ENCODE peak calls at places on chromosomes 4 and X, in eight cellular contexts. One of them, this sample, is unnamed.

GRCh38 chrX:122703762-122704161 is 480.3 kb upstream of the GRIA3 start:
- DNase-seq in psoas muscle: no peak
- DNase-seq in upper lobe of left lung: no peak
- DNase-seq in upper lobe of right lung: no peak
- DNase-seq in heart right ventricle: no peak
- DNase-seq in Caco-2: peak; percentile 1
- DNase-seq in GM06990: no peak
- DNase-seq in choroid plexus epithelial cell: peak; percentile 3
- DNase-seq in this sample: no peak

GRCh38 chr4:177356921-177357320 is 47.2 kb downstream of the NEIL3 start:
- DNase-seq in psoas muscle: no peak
- DNase-seq in Caco-2: no peak
- DNase-seq in upper lobe of right lung: no peak
- DNase-seq in choroid plexus epithelial cell: peak; percentile 20
- DNase-seq in GM06990: no peak
- DNase-seq in upper lobe of left lung: no peak
- DNase-seq in heart right ventricle: no peak
- DNase-seq in this sample: no peak

GRCh38 chr4:146059865-146060264 is 115.7 kb upstream of the LSM6 start:
- DNase-seq in upper lobe of right lung: no peak
- DNase-seq in upper lobe of left lung: no peak
- DNase-seq in GM06990: peak; percentile 79
- DNase-seq in choroid plexus epithelial cell: no peak
- DNase-seq in Caco-2: no peak
- DNase-seq in psoas muscle: no peak
- DNase-seq in heart right ventricle: no peak
- DNase-seq in this sample: peak; percentile 95

GRCh38 chrX:150806827-150807226 is 91.6 kb downstream of the CD99L2 start:
- DNase-seq in GM06990: no peak
- DNase-seq in heart right ventricle: no peak
- DNase-seq in Caco-2: no peak
- DNase-seq in upper lobe of right lung: no peak
- DNase-seq in upper lobe of left lung: no peak
- DNase-seq in choroid plexus epithelial cell: no peak
- DNase-seq in psoas muscle: no peak
- DNase-seq in this sample: no peak

GRCh38 chr4:164888096-164888495 is 11.1 kb downstream of the APELA start:
- DNase-seq in choroid plexus epithelial cell: no peak
- DNase-seq in upper lobe of left lung: no peak
- DNase-seq in psoas muscle: no peak
- DNase-seq in upper lobe of right lung: no peak
- DNase-seq in heart right ventricle: no peak
- DNase-seq in GM06990: no peak
- DNase-seq in Caco-2: no peak
- DNase-seq in this sample: no peak

GRCh38 chrX:397575-397974 is 10.9 kb upstream of the PPP2R3B start:
- DNase-seq in GM06990: no peak
- DNase-seq in choroid plexus epithelial cell: peak; percentile 93
- DNase-seq in upper lobe of right lung: no peak
- DNase-seq in upper lobe of left lung: no peak
- DNase-seq in Caco-2: no peak
- DNase-seq in psoas muscle: no peak
- DNase-seq in heart right ventricle: peak; percentile 68
- DNase-seq in this sample: no peak

GRCh38 chr4:87038837-87039715 is 104.3 kb downstream of the AFF1 start:
- DNase-seq in upper lobe of left lung: no peak
- DNase-seq in Caco-2: no peak
- DNase-seq in upper lobe of right lung: no peak
- DNase-seq in psoas muscle: peak; percentile 80
- DNase-seq in GM06990: peak; percentile 23
- DNase-seq in heart right ventricle: peak; percentile 71
- DNase-seq in choroid plexus epithelial cell: peak; percentile 82
- DNase-seq in this sample: peak; percentile 47

GRCh38 chrX:138127314-138127713 is 561.4 kb downstream of the ZIC3 start:
- DNase-seq in heart right ventricle: no peak
- DNase-seq in GM06990: no peak
- DNase-seq in upper lobe of left lung: no peak
- DNase-seq in upper lobe of right lung: no peak
- DNase-seq in choroid plexus epithelial cell: no peak
- DNase-seq in psoas muscle: no peak
- DNase-seq in Caco-2: no peak
- DNase-seq in this sample: no peak

GRCh38 chr4:126396121-126396520 is 1081.4 kb downstream of the FAT4 start:
- DNase-seq in upper lobe of right lung: no peak
- DNase-seq in Caco-2: no peak
- DNase-seq in heart right ventricle: no peak
- DNase-seq in choroid plexus epithelial cell: no peak
- DNase-seq in psoas muscle: no peak
- DNase-seq in GM06990: no peak
- DNase-seq in upper lobe of left lung: no peak
- DNase-seq in this sample: no peak

GRCh38 chr4:189059996-189060570 is 880.6 kb upstream of the FRG1 start:
- DNase-seq in upper lobe of left lung: no peak
- DNase-seq in heart right ventricle: no peak
- DNase-seq in Caco-2: no peak
- DNase-seq in psoas muscle: no peak
- DNase-seq in choroid plexus epithelial cell: no peak
- DNase-seq in GM06990: no peak
- DNase-seq in upper lobe of right lung: no peak
- DNase-seq in this sample: no peak

GRCh38 chr4:168630445-168631187 is 133.8 kb downstream of the PALLD start:
- DNase-seq in GM06990: no peak
- DNase-seq in upper lobe of left lung: no peak
- DNase-seq in choroid plexus epithelial cell: peak; percentile 57
- DNase-seq in heart right ventricle: no peak
- DNase-seq in Caco-2: no peak
- DNase-seq in psoas muscle: no peak
- DNase-seq in upper lobe of right lung: no peak
- DNase-seq in this sample: no peak

GRCh38 chrX:115525486-115525885 is 35.5 kb upstream of the PLS3 start:
- DNase-seq in Caco-2: no peak
- DNase-seq in upper lobe of left lung: no peak
- DNase-seq in heart right ventricle: no peak
- DNase-seq in choroid plexus epithelial cell: no peak
- DNase-seq in upper lobe of right lung: peak; percentile 62
- DNase-seq in psoas muscle: no peak
- DNase-seq in GM06990: no peak
- DNase-seq in this sample: no peak

GRCh38 chr4:161696957-161697356 is 466.8 kb downstream of the FSTL5 start:
- DNase-seq in upper lobe of right lung: no peak
- DNase-seq in GM06990: no peak
- DNase-seq in choroid plexus epithelial cell: peak; percentile 19
- DNase-seq in heart right ventricle: no peak
- DNase-seq in Caco-2: no peak
- DNase-seq in psoas muscle: no peak
- DNase-seq in upper lobe of left lung: no peak
- DNase-seq in this sample: no peak

GRCh38 chr4:153641532-153641931 is 42.5 kb upstream of the TLR2 start:
- DNase-seq in upper lobe of right lung: no peak
- DNase-seq in heart right ventricle: no peak
- DNase-seq in Caco-2: no peak
- DNase-seq in GM06990: no peak
- DNase-seq in choroid plexus epithelial cell: no peak
- DNase-seq in upper lobe of left lung: no peak
- DNase-seq in psoas muscle: no peak
- DNase-seq in this sample: no peak

GRCh38 chr4:175309041-175309440 is 390.9 kb downstream of the ADAM29 start:
- DNase-seq in upper lobe of left lung: no peak
- DNase-seq in GM06990: no peak
- DNase-seq in upper lobe of right lung: no peak
- DNase-seq in psoas muscle: no peak
- DNase-seq in Caco-2: no peak
- DNase-seq in heart right ventricle: no peak
- DNase-seq in choroid plexus epithelial cell: no peak
- DNase-seq in this sample: no peak

GRCh38 chrX:154836163-154836562 is 1.7 kb upstream of the SMIM9 start:
- DNase-seq in choroid plexus epithelial cell: no peak
- DNase-seq in upper lobe of right lung: no peak
- DNase-seq in Caco-2: no peak
- DNase-seq in upper lobe of left lung: no peak
- DNase-seq in psoas muscle: no peak
- DNase-seq in GM06990: no peak
- DNase-seq in heart right ventricle: no peak
- DNase-seq in this sample: no peak

GRCh38 chrX:154840856-154841255 is 6.4 kb upstream of the SMIM9 start:
- DNase-seq in Caco-2: peak; percentile 19
- DNase-seq in psoas muscle: no peak
- DNase-seq in upper lobe of right lung: no peak
- DNase-seq in upper lobe of left lung: no peak
- DNase-seq in GM06990: no peak
- DNase-seq in heart right ventricle: no peak
- DNase-seq in choroid plexus epithelial cell: peak; percentile 85
- DNase-seq in this sample: peak; percentile 55
- TF ChIP-seq CTCF in Caco-2: peak; percentile 50
- TF ChIP-seq CTCF in psoas muscle: peak; percentile 44
- TF ChIP-seq CTCF in upper lobe of right lung: peak; percentile 51
- TF ChIP-seq CTCF in upper lobe of left lung: peak; percentile 61
- TF ChIP-seq CTCF in GM06990: peak; percentile 39
- TF ChIP-seq CTCF in heart right ventricle: no peak
- TF ChIP-seq CTCF in choroid plexus epithelial cell: peak; percentile 58
- TF ChIP-seq CTCF in this sample: peak; percentile 43

GRCh38 chr4:70997068-70997467 is 3.6 kb downstream of the DCK start:
- DNase-seq in psoas muscle: no peak
- DNase-seq in upper lobe of right lung: no peak
- DNase-seq in Caco-2: no peak
- DNase-seq in GM06990: no peak
- DNase-seq in choroid plexus epithelial cell: no peak
- DNase-seq in heart right ventricle: no peak
- DNase-seq in upper lobe of left lung: no peak
- DNase-seq in this sample: no peak
- H3K4me3 ChIP-seq in psoas muscle: no peak overlapping the region
- H3K4me3 ChIP-seq in upper lobe of right lung: no peak overlapping the region
- H3K4me3 ChIP-seq in Caco-2: no peak overlapping the region
- H3K4me3 ChIP-seq in GM06990: no peak overlapping the region
- H3K4me3 ChIP-seq in choroid plexus epithelial cell: no peak overlapping the region
- H3K4me3 ChIP-seq in heart right ventricle: no peak overlapping the region
- H3K4me3 ChIP-seq in upper lobe of left lung: no peak overlapping the region
- H3K4me3 ChIP-seq in this sample: peak overlapping the region; percentile 91

GRCh38 chrX:132594129-132594528 is 105.3 kb upstream of the MBNL3 start:
- DNase-seq in heart right ventricle: no peak
- DNase-seq in choroid plexus epithelial cell: no peak
- DNase-seq in psoas muscle: no peak
- DNase-seq in Caco-2: no peak
- DNase-seq in upper lobe of right lung: no peak
- DNase-seq in GM06990: no peak
- DNase-seq in upper lobe of left lung: no peak
- DNase-seq in this sample: no peak

GRCh38 chrX:132591719-132592275 is 103.0 kb upstream of the MBNL3 start:
- DNase-seq in psoas muscle: no peak
- DNase-seq in GM06990: no peak
- DNase-seq in Caco-2: no peak
- DNase-seq in upper lobe of left lung: no peak
- DNase-seq in choroid plexus epithelial cell: no peak
- DNase-seq in upper lobe of right lung: no peak
- DNase-seq in heart right ventricle: no peak
- DNase-seq in this sample: no peak

GRCh38 chrX:132590350-132591026 is 101.7 kb upstream of the MBNL3 start:
- DNase-seq in psoas muscle: no peak
- DNase-seq in upper lobe of right lung: no peak
- DNase-seq in upper lobe of left lung: no peak
- DNase-seq in GM06990: no peak
- DNase-seq in heart right ventricle: no peak
- DNase-seq in Caco-2: peak; percentile 57
- DNase-seq in choroid plexus epithelial cell: no peak
- DNase-seq in this sample: no peak

DNA sequence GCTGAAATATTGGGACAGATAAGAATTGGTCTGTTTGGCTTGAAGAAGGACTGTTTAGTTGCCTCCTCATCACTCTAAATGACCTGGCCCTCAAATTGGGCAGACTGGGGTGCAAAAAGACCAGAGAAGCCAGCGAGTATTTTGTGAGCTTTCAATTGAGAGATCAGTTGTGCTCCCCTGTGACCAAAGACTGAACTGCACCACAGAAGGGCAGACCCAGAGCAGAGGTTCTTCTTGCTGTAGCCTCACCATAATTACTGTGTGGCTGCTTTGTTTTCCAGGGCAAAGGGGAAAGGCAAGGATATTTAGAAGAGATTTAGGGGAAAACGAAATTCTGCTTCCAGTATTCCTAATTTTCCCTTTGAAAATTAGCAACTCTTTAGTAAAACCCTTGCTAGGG is 104.0 kb upstream of the MBNL3 start:
- DNase-seq in GM06990: no peak
- DNase-seq in upper lobe of left lung: no peak
- DNase-seq in choroid plexus epithelial cell: peak; percentile 26
- DNase-seq in Caco-2: peak; percentile 23
- DNase-seq in psoas muscle: no peak
- DNase-seq in upper lobe of right lung: no peak
- DNase-seq in heart right ventricle: no peak
- DNase-seq in this sample: peak; percentile 29
- TF ChIP-seq CTCF in GM06990: peak; percentile 62
- TF ChIP-seq CTCF in upper lobe of left lung: peak; percentile 31
- TF ChIP-seq CTCF in choroid plexus epithelial cell: peak; percentile 55
- TF ChIP-seq CTCF in Caco-2: peak; percentile 52
- TF ChIP-seq CTCF in psoas muscle: peak; percentile 31
- TF ChIP-seq CTCF in upper lobe of right lung: peak; percentile 34
- TF ChIP-seq CTCF in heart right ventricle: no peak
- TF ChIP-seq CTCF in this sample: peak; percentile 43

DNA sequence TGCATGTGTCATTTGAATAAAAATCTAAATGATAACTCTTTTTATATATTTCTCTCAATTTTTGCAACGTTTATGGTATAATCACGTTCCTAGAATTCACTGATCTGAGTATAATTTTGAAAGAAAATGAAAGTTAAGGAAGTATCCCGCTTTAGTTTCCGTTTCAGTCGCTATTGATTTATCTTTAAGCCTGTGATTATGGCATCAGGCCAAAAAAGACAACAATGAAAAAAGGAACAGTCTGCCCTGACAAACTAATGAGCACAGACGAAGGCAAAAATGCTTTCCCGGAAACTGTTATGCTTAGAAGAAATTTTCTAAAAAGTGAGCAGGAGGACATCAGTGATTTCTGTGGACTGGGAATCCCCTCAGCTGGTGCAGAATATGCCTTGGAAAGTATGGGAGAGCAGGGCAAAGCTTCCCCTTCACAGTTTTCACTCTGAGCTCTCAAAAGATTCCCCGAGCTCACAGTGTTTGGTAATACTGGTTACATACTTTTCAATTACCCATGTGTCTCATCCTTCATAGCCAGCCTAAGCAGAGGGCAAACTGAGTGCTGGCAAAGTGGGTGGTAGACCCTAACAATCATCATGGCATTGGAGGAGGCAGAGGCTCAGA is 5.1 kb upstream of the CXCL10 start:
- DNase-seq in GM06990: no peak
- DNase-seq in Caco-2: no peak
- DNase-seq in upper lobe of right lung: no peak
- DNase-seq in upper lobe of left lung: no peak
- DNase-seq in heart right ventricle: no peak
- DNase-seq in psoas muscle: no peak
- DNase-seq in choroid plexus epithelial cell: peak; percentile 26
- DNase-seq in this sample: no peak
- H3K4me3 ChIP-seq in GM06990: no peak overlapping the region
- H3K4me3 ChIP-seq in Caco-2: no peak overlapping the region
- H3K4me3 ChIP-seq in upper lobe of right lung: peak overlapping the region; percentile 32
- H3K4me3 ChIP-seq in upper lobe of left lung: peak overlapping the region; percentile 26
- H3K4me3 ChIP-seq in heart right ventricle: peak overlapping the region; percentile 32
- H3K4me3 ChIP-seq in psoas muscle: peak overlapping the region; percentile 46
- H3K4me3 ChIP-seq in choroid plexus epithelial cell: peak overlapping the region; percentile 47
- H3K4me3 ChIP-seq in this sample: no peak overlapping the region

GRCh38 chr4:62070291-62070852 is 870.2 kb downstream of the ADGRL3 start:
- DNase-seq in choroid plexus epithelial cell: no peak
- DNase-seq in upper lobe of left lung: no peak
- DNase-seq in Caco-2: no peak
- DNase-seq in upper lobe of right lung: peak; percentile 29
- DNase-seq in heart right ventricle: no peak
- DNase-seq in psoas muscle: no peak
- DNase-seq in GM06990: no peak
- DNase-seq in this sample: no peak
- TF ChIP-seq CTCF in choroid plexus epithelial cell: no peak
- TF ChIP-seq CTCF in upper lobe of left lung: no peak
- TF ChIP-seq CTCF in Caco-2: no peak
- TF ChIP-seq CTCF in upper lobe of right lung: no peak
- TF ChIP-seq CTCF in heart right ventricle: no peak
- TF ChIP-seq CTCF in psoas muscle: no peak
- TF ChIP-seq CTCF in GM06990: no peak
- TF ChIP-seq CTCF in this sample: no peak

This sample was measured in GM12865.